ENCODE peak calls at places on chromosomes 6 and 20, in seven cellular contexts. B, I, M, H, E, G and S are unnamed samples.

GRCh38 chr6:79946242-79946641 is 1.1 kb downstream of the ELOVL4 start:
- DNase-seq in B (peak; percentile 67), I (no peak), M (peak; percentile 16), H (no peak), E (no peak), G (no peak), S (no peak)

GRCh38 chr6:53300656-53301551 is 47.8 kb downstream of the ELOVL5 start:
- DNase-seq in B (no peak), I (peak; percentile 24), M (no peak), H (peak; percentile 38), E (no peak), G (peak; percentile 56), S (peak; percentile 90)

GRCh38 chr6:110232456-110232855 is 52.2 kb downstream of the CDC40 start:
- DNase-seq in B (no peak), I (no peak), M (no peak), H (no peak), E (no peak), G (no peak), S (no peak)

GRCh38 chr6:150719861-150720260 is 120.2 kb downstream of the PLEKHG1 start:
- DNase-seq in B (no peak), I (no peak), M (no peak), H (no peak), E (no peak), G (no peak), S (no peak)

GRCh38 chr20:31833130-31833930 is 12.1 kb downstream of the FOXS1 start:
- DNase-seq in B (peak; percentile 99), I (peak; percentile 65), M (peak; percentile 70), H (peak; percentile 58), E (peak; percentile 89), G (peak; percentile 40), S (no peak)

GRCh38 chr6:125183391-125183790 is 29.8 kb downstream of the TPD52L1 start:
- DNase-seq in B (no peak), I (no peak), M (no peak), H (no peak), E (no peak), G (no peak), S (no peak)

GRCh38 chr6:143264996-143265734 is 185.3 kb downstream of the ADAT2 start:
- DNase-seq in B (peak; percentile 57), I (no peak), M (no peak), H (no peak), E (no peak), G (no peak), S (no peak)

GRCh38 chr6:150713876-150714275 is 114.2 kb downstream of the PLEKHG1 start:
- DNase-seq in B (no peak), I (no peak), M (no peak), H (no peak), E (no peak), G (no peak), S (no peak)

GRCh38 chr6:36929607-36930006 is 24.9 kb upstream of the PI16 start:
- DNase-seq in B (no peak), I (no peak), M (peak; percentile 49), H (no peak), E (no peak), G (no peak), S (peak; percentile 65)

GRCh38 chr6:21459646-21460045 is 133.9 kb upstream of the SOX4 start:
- DNase-seq in B (no peak), I (no peak), M (no peak), H (no peak), E (no peak), G (no peak), S (no peak)

GRCh38 chr6:84065718-84066290 is 32.2 kb downstream of the MRAP2 start:
- DNase-seq in B (no peak), I (no peak), M (peak; percentile 25), H (no peak), E (no peak), G (no peak), S (no peak)

GRCh38 chr20:62972270-62973032 is 19.9 kb downstream of the SLC17A9 start:
- DNase-seq in B (peak; percentile 96), I (peak; percentile 84), M (peak; percentile 86), H (peak; percentile 83), E (peak; percentile 95), G (peak; percentile 72), S (peak; percentile 88)

DNA sequence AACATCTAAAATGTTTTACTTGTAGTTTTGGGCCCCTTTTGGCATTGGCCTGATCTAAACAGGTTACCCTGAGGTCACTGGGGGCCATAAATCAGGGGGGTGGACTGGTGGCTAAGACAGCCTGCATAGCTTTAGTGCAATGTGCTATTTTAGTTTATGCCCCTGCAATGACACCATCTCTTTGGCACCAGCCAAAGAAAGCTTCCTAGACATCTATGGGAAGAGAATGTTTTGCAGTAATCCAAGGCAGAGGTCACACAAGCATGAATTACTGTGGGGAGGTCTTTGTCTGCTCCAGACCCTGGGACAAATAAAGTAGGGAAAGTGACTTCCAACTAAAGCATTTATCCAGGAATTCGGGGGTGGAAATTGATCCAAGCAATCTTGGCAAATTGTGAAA is 5.4 kb downstream of the RIPOR2 start:
- DNase-seq in B (no peak), I (no peak), M (no peak), H (no peak), E (no peak), G (no peak), S (no peak)
- H3K4me1 ChIP-seq in B (peaks cover 16% of the 10 kb centered on the region), I (peaks cover 42% of the 10 kb centered on the region), M (peaks cover 43% of the 10 kb centered on the region), H (no peaks in the 10 kb centered on the region), E (no peaks in the 10 kb centered on the region), G (peaks cover 51% of the 10 kb centered on the region), S (no peaks in the 10 kb centered on the region)

GRCh38 chr6:30891450-30891723 is 7.1 kb downstream of the DDR1 start:
- DNase-seq in B (no peak), I (no peak), M (no peak), H (no peak), E (no peak), G (no peak), S (no peak)
- H3K4me1 ChIP-seq in B (peaks cover 2% of the 10 kb centered on the region), I (peaks cover 13% of the 10 kb centered on the region), M (peaks cover 21% of the 10 kb centered on the region), H (no peaks in the 10 kb centered on the region), E (peaks cover 9% of the 10 kb centered on the region), G (peaks cover 1% of the 10 kb centered on the region), S (peaks cover 2% of the 10 kb centered on the region)

GRCh38 chr20:53643031-53643832 is 49.6 kb upstream of the ZNF217 start:
- DNase-seq in B (no peak), I (no peak), M (peak; percentile 94), H (peak; percentile 34), E (no peak), G (peak; percentile 42), S (peak; percentile 60)

GRCh38 chr20:53636725-53637097 is 43.1 kb upstream of the ZNF217 start:
- DNase-seq in B (no peak), I (no peak), M (no peak), H (no peak), E (no peak), G (no peak), S (no peak)

GRCh38 chr20:53639128-53639527 is 45.5 kb upstream of the ZNF217 start:
- DNase-seq in B (no peak), I (no peak), M (no peak), H (no peak), E (no peak), G (no peak), S (no peak)

GRCh38 chr20:53642196-53643030 is 48.8 kb upstream of the ZNF217 start:
- DNase-seq in B (peak; percentile 59), I (no peak), M (peak; percentile 82), H (no peak), E (no peak), G (peak; percentile 16), S (peak; percentile 43)

DNA sequence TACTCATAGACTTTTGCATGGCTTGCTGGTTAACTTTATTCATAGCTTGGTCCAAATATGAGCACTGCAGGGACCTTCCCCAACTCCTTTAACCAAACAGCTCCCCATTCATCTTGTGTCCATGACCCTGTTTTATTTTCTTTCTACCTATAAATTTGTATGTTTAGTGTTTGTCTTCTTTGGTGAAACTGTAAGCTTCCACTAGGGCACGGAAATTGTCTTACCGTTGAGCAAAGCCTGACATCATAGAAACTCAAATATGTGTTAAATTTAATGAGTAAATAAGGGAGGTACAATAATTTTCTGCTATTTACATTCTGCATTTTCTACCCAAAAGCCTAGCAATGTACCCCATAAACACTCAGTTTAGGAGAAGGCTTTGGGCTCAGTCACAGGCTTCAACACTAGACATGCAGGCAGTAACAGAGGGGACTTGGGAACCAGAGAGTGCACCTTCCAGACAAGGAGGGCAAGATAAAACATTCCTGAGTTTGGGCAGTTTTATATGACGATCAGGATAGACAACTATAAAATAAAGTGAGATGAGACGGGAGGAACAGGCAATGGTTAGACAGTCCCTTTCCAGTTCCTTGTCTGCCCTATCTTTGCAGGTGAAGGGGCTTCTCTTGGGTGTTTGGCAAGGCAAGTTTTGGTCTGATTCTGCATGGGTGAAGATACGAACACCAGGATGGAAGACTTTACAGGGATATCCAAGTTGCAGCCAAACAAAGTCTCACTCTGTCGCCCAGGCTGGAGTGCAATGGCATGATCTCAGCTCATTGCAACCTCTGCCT is 46.2 kb upstream of the ZNF217 start:
- DNase-seq in B (peak; percentile 14), I (no peak), M (peak; percentile 29), H (no peak), E (no peak), G (no peak), S (no peak)
- H3K4me1 ChIP-seq in B (no peaks in the 10 kb centered on the region), I (peaks cover 12% of the 10 kb centered on the region), M (peaks cover 32% of the 10 kb centered on the region), H (peaks cover 2% of the 10 kb centered on the region), E (no peaks in the 10 kb centered on the region), G (peaks cover 12% of the 10 kb centered on the region), S (peaks cover 19% of the 10 kb centered on the region)

DNA sequence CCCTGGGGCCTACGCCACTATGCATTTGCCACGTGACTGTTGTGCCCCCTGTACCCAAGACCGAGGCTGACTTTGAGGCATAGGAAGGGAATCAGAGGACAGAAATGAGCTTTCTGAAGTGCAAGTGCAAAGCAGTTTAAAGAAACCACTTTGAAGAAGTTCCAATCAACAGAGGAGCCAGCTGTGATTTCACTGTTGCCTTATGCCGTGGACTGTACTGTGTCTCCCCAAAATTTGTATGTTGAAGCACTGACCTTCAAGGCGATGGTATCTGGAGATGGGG is 111.1 kb downstream of the JPH2 start:
- DNase-seq in B (no peak), I (no peak), M (no peak), H (no peak), E (no peak), G (no peak), S (no peak)
- H3K4me1 ChIP-seq in B (no peaks in the 10 kb centered on the region), I (peaks cover 23% of the 10 kb centered on the region), M (peaks cover 21% of the 10 kb centered on the region), H (no peaks in the 10 kb centered on the region), E (no peaks in the 10 kb centered on the region), G (peaks cover 10% of the 10 kb centered on the region), S (no peaks in the 10 kb centered on the region)

DNA sequence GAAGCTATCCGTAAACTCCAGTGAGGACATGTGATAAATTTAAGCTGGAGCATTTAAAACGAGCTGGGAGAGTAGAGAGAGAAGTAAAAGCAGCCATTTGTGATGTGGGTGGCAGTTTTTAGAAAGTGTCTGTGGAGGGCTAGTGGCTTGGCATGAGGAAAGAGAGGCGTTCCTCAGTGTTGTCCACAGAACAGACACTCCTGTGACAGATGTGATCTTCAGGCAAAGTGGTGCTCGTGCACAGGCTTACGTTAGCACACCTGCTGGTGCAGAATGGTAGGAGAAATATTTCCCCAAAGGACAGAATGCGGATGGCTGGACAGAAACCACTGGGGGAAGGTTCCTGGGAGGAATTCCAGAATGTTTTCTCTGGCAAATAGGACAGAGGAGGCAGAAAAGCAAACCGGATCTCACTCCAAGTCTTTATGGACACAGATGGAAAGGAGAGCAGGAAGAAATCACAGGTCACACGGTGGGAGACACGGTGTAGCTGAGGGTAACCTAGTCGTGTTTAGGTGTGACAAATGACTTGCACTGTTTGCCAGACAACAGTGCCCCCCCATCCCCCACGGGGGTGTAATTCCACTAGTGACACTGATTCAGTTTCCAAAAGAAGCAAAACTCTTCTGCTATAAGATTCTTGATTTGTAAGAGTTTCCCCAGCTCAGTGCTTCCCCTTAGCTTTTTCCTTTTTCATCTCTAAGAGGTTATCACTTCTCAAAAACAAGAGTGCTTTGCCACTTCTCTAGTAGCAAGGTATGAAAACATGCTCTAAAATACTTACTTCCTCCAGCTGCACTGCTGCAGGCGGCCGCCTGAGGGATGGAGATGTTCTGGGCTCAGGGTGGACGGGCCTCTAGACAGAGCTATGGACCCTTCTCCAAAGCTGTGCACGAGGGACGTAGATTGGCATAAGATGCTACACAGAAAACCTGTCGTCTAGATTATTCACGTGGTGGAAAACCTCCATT is 293.2 kb downstream of the QKI start:
- DNase-seq in B (no peak), I (no peak), M (no peak), H (no peak), E (no peak), G (no peak), S (no peak)
- H3K4me1 ChIP-seq in B (no peaks in the 10 kb centered on the region), I (peaks cover 61% of the 10 kb centered on the region), M (no peaks in the 10 kb centered on the region), H (peaks cover 23% of the 10 kb centered on the region), E (peaks cover 32% of the 10 kb centered on the region), G (no peaks in the 10 kb centered on the region), S (no peaks in the 10 kb centered on the region)